ENCODE peak calls at places on chromosomes 4 and X, in eight cellular contexts. E is activated B cell treated with CpG ODN at 0.5 μM for 24 hours; Q is skeletal muscle cell; V is activated CD4-positive, alpha-beta T cell treated with anti-CD3 and anti-CD28 coated beads for 24 hours; O is SJSA1; B is adipocyte; F is CD4-positive, alpha-beta T cell; J is SHP77. T is an unnamed sample.

GRCh38 chr4:86595426-86595805 is 1.3 kb downstream of the PTPN13 start:
- DNase-seq in J (peak), V (no peak), O (no peak), E (no peak), B (peak), Q (no peak), F (no peak), T (no peak)

GRCh38 chrX:109886122-109886761 is 116.7 kb upstream of the TMEM164 start:
- DNase-seq in F (no peak), E (no peak), B (peak), O (peak), J (no peak), V (peak), Q (no peak), T (peak)

GRCh38 chr4:6876440-6876839 is 33.2 kb upstream of the TBC1D14 start:
- DNase-seq in O (no peak), J (no peak), F (no peak), Q (no peak), B (peak), V (no peak), E (no peak), T (peak)

GRCh38 chr4:106366026-106366425 is 2.6 kb downstream of the GIMD1 start:
- DNase-seq in O (no peak), J (no peak), B (peak), Q (no peak), F (no peak), V (no peak), E (no peak), T (peak)

GRCh38 chr4:94127707-94128328 is 79.8 kb upstream of the SMARCAD1 start:
- DNase-seq in Q (peak), B (peak), J (no peak), E (no peak), O (no peak), F (no peak), V (no peak), T (peak)

GRCh38 chrX:40694833-40695232 is 40.5 kb downstream of the MED14 start:
- DNase-seq in O (no peak), J (no peak), Q (no peak), B (no peak), E (no peak), V (no peak), F (no peak), T (no peak)

GRCh38 chrX:46279214-46279924 is 265.9 kb downstream of the ZNF674 start:
- DNase-seq in Q (no peak), B (peak), E (no peak), F (no peak), V (no peak), O (no peak), J (no peak), T (peak)

GRCh38 chr4:55157559-55158277 is 32.3 kb upstream of the KDR start:
- DNase-seq in B (no peak), F (no peak), Q (no peak), O (no peak), V (no peak), E (no peak), J (no peak), T (no peak)

GRCh38 chr4:94757192-94758140 is at the start of gene BMPR1B:
- DNase-seq in V (no peak), B (peak), Q (peak), J (no peak), E (no peak), F (no peak), O (peak), T (peak)

GRCh38 chr4:38489924-38490639 is 173.9 kb upstream of the KLF3 start:
- DNase-seq in B (peak), E (no peak), V (no peak), F (no peak), Q (peak), O (peak), J (no peak), T (peak)

GRCh38 chr4:666436-666810 is 7.7 kb downstream of the ATP5ME start:
- DNase-seq in J (no peak), B (no peak), O (no peak), Q (no peak), F (no peak), V (no peak), E (no peak), T (no peak)

GRCh38 chr4:8283161-8283560 is 13.6 kb downstream of the HTRA3 start:
- DNase-seq in B (no peak), J (no peak), Q (no peak), E (no peak), F (no peak), O (no peak), V (no peak), T (no peak)

GRCh38 chr4:86853209-86853608 is 4.0 kb upstream of the SLC10A6 start:
- DNase-seq in Q (no peak), J (no peak), V (no peak), F (no peak), O (no peak), B (no peak), E (no peak), T (no peak)

GRCh38 chrX:71935542-71935941 is 24.9 kb downstream of the NHSL2 start:
- DNase-seq in B (no peak), F (no peak), V (no peak), E (no peak), J (no peak), O (no peak), Q (no peak), T (no peak)

T was measured in EH.